ENCODE peak calls at places on chromosomes 3 and 15, in ten cellular contexts. V, B, A, N, P, S, W, E, G and M are unnamed samples. For H3K4me1, the result is how much of the 10 kb centered on the place peaks cover.

GRCh38 chr3:143644370-143645089 is 203.7 kb downstream of the SLC9A9 start:
- DNase-seq in V (no peak), B (no peak), A (peak), N (peak), P (peak), S (no peak), W (no peak), E (peak), G (peak), M (no peak)

GRCh38 chr15:40103124-40103858 is 5.4 kb downstream of the BMF start:
- DNase-seq in V (peak), B (peak), A (peak), N (peak), P (peak), S (peak), W (peak), E (peak), G (no peak), M (no peak)

GRCh38 chr3:152902141-152902669 is 67.3 kb downstream of the P2RY1 start:
- DNase-seq in V (no peak), B (no peak), A (no peak), N (no peak), P (no peak), S (no peak), W (no peak), E (no peak), G (no peak), M (no peak)

GRCh38 chr15:94069834-94070233 is 161.5 kb upstream of the MCTP2 start:
- DNase-seq in V (no peak), B (no peak), A (no peak), N (no peak), P (no peak), S (no peak), W (no peak), E (no peak), G (no peak), M (no peak)

GRCh38 chr3:162487138-162487537 is 990.5 kb downstream of the OTOL1 start:
- DNase-seq in V (no peak), B (no peak), A (no peak), N (no peak), P (peak), S (no peak), W (no peak), E (no peak), G (no peak), M (no peak)

GRCh38 chr3:147412917-147413711 is 3.9 kb downstream of the ZIC1 start:
- DNase-seq in V (no peak), B (no peak), A (no peak), N (no peak), P (no peak), S (no peak), W (no peak), E (no peak), G (no peak), M (no peak)

GRCh38 chr3:105996781-105997180 is 128.0 kb upstream of the CBLB start:
- DNase-seq in V (no peak), B (no peak), A (no peak), N (no peak), P (no peak), S (no peak), W (no peak), E (no peak), G (no peak), M (no peak)

GRCh38 chr15:69501456-69501855 is 48.8 kb downstream of the RPLP1 start:
- DNase-seq in V (no peak), B (no peak), A (no peak), N (no peak), P (no peak), S (no peak), W (no peak), E (no peak), G (no peak), M (no peak)

GRCh38 chr15:52146261-52146660 is 33.7 kb upstream of the BCL2L10 start:
- DNase-seq in V (no peak), B (no peak), A (no peak), N (no peak), P (no peak), S (no peak), W (no peak), E (no peak), G (no peak), M (no peak)

GRCh38 chr3:48492461-48493202 is 11.3 kb downstream of the SHISA5 start:
- DNase-seq in V (no peak), B (no peak), A (no peak), N (no peak), P (no peak), S (no peak), W (no peak), E (no peak), G (no peak), M (no peak)

GRCh38 chr15:95895510-95895909 is 435.0 kb upstream of the NR2F2 start:
- DNase-seq in V (no peak), B (no peak), A (no peak), N (no peak), P (no peak), S (no peak), W (no peak), E (no peak), G (no peak), M (no peak)

GRCh38 chr3:39118931-39119660 is 11.6 kb downstream of the TTC21A start:
- DNase-seq in V (no peak), B (peak), A (no peak), N (no peak), P (no peak), S (no peak), W (no peak), E (no peak), G (no peak), M (no peak)

GRCh38 chr15:52143862-52144261 is 31.3 kb upstream of the BCL2L10 start:
- DNase-seq in V (no peak), B (no peak), A (no peak), N (no peak), P (peak), S (no peak), W (no peak), E (no peak), G (no peak), M (no peak)

GRCh38 chr3:123696796-123697195 is 111.9 kb upstream of the HACD2 start:
- DNase-seq in V (no peak), B (no peak), A (no peak), N (no peak), P (peak), S (no peak), W (no peak), E (no peak), G (no peak), M (no peak)

GRCh38 chr3:123702720-123703119 is 117.9 kb upstream of the HACD2 start:
- DNase-seq in V (no peak), B (no peak), A (no peak), N (no peak), P (no peak), S (no peak), W (no peak), E (no peak), G (no peak), M (no peak)

GRCh38 chr3:123705886-123706285 is 121.0 kb upstream of the HACD2 start:
- DNase-seq in V (no peak), B (no peak), A (no peak), N (no peak), P (no peak), S (no peak), W (no peak), E (no peak), G (no peak), M (no peak)

GRCh38 chr3:123698813-123699212 is 114.0 kb upstream of the HACD2 start:
- DNase-seq in V (no peak), B (no peak), A (no peak), N (no peak), P (no peak), S (peak), W (no peak), E (no peak), G (no peak), M (no peak)

DNA sequence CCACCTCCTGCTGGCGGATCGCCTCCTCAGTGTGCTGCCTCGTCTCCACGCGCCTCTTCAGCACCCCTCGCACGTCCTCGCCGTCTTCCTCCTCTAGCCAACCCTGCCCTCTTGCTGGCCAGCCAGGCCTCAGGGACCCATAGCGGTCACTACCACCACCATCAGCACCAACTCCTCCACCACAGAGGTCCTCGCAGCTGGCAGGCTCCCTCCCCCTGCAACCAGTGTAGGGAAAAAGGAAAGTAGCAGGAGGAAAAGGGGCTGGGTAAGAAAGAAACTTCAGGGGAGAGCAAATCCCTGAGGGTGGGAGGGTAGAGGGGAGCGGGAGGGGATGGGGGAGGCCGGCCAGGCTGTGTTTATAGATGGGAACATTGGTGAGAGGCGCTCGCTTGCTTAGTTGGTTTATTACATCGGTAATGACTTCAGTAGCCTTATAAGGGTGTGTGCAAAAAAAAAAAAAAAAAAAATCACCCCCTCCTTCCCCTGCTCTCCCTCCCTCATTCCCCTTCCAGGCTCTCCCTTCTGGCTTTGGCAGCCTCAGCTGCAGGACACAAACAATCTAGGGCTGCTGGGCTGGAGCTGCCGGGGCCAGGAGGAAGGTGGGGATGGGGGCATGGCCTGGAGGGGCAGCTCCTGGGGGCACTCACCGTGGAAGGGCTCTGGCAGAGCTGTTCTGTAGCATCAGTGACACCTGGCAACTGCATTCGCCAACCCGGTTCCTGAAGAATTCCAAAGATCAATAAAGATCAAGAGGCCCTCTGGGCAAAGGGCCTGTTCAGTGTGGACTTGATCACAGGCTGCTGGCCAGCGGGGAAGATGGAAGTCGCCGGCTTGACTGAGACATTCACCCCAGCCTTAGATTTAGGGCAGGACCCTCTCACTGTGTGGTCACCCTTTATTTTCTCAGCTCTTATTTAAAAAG is 116.2 kb upstream of the HACD2 start:
- DNase-seq in V (no peak), B (no peak), A (no peak), N (no peak), P (peak), S (peak), W (no peak), E (peak), G (no peak), M (no peak)
- TF ChIP-seq POLR2A in V (peak), B (no peak), A (no peak), N (no peak), P (no peak), S (no peak), W (no peak), E (peak), G (no peak), M (no peak)

GRCh38 chr15:68278345-68279217 is 1.0 kb downstream of the FEM1B start:
- DNase-seq in V (no peak), B (peak), A (no peak), N (no peak), P (peak), S (no peak), W (peak), E (no peak), G (no peak), M (no peak)
- H3K4me1 ChIP-seq in V (half or more), B (half or more), A (under half), N (under half), P (under half), S (under half), W (under half), E (under half), G (under half), M (under half)

DNA sequence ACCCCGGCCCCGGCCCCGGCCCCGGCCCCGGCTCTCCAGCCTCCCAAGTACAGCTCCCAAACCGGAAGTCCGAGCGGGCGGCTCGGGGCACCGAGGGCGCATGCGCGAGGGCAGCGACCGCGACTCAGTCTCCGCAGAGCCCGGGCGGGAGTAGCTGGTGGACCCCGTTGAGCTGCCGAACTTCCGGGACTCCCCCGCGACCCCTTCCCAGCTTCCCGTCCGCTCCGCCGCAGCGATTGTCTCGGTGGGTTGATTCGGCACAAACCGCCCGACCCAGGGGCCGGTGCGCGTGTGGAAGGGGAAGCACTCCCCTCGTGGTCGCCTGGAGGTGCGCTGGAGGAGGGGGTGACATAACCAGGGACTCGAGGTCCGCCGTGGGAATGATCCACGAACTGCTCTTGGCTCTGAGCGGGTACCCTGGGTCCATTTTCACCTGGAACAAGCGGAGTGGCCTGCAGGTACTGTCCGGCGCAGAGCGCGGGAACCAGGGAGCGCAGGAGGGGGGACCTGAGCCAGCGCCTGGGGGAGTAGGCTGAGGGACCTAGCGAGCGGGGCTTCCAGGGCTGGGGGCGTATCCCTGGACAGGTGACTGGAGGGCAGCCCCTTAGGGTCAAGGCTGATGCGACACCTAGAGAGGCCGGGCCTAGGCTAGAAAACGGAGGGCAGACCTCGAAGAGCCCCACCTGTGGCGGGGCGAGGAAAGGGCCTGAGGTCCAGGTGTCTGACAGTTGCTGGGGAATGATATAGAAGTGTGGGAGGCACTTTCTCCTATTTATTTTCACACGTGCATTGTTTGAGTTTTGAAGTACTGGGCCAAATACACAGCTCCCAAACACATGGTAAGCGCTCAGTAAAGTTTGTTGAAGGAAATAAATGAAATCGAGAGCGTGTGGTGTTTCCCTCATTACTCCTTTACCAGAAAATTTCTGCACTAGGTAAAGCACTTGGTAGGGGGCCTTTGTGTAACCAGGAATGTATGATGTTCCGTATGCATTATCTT is at the start of the genes TUBGCP4 and ZSCAN29:
- DNase-seq in V (no peak), B (peak), A (peak), N (peak), P (peak), S (peak), W (peak), E (peak), G (peak), M (no peak)
- TF ChIP-seq POLR2A in V (no peak), B (no peak), A (peak), N (no peak), P (no peak), S (no peak), W (no peak), E (peak), G (peak), M (no peak)

GRCh38 chr15:90402230-90402629 is 14.2 kb downstream of the IQGAP1 start:
- DNase-seq in V (no peak), B (no peak), A (no peak), N (no peak), P (peak), S (no peak), W (no peak), E (no peak), G (no peak), M (no peak)

GRCh38 chr15:90400005-90400758 is 12.1 kb downstream of the IQGAP1 start:
- DNase-seq in V (no peak), B (no peak), A (no peak), N (no peak), P (no peak), S (no peak), W (no peak), E (no peak), G (no peak), M (no peak)

GRCh38 chr15:90400759-90401314 is 12.8 kb downstream of the IQGAP1 start:
- DNase-seq in V (no peak), B (no peak), A (peak), N (peak), P (peak), S (peak), W (peak), E (peak), G (peak), M (peak)

GRCh38 chr15:90402806-90403205 is 14.8 kb downstream of the IQGAP1 start:
- DNase-seq in V (no peak), B (no peak), A (no peak), N (no peak), P (no peak), S (no peak), W (no peak), E (no peak), G (no peak), M (no peak)

GRCh38 chr15:90401499-90401898 is 13.5 kb downstream of the IQGAP1 start:
- DNase-seq in V (no peak), B (no peak), A (no peak), N (no peak), P (no peak), S (no peak), W (no peak), E (no peak), G (no peak), M (no peak)
- H3K4me1 ChIP-seq in V (half or more), B (half or more), A (under half), N (under half), P (under half), S (under half), W (under half), E (under half), G (under half), M (under half)